ENCODE peak calls at places on chromosome 1, in ten cellular contexts. B is ovary, Z is A549, V is K562, N is transverse colon, E is tibial nerve, X is suprapubic skin, C is sigmoid colon, K is H1, P is stomach. U is an unnamed sample.

GRCh38 chr1:26388791-26389445 is 16.4 kb upstream of the ZNF683 start:
- DNase-seq in B (no peak), Z (no peak), V (no peak), N (no peak), E (no peak), X (no peak), C (no peak), K (no peak), P (no peak), U (no peak)

GRCh38 chr1:172449585-172450523 is 6.0 kb upstream of the PIGC start:
- DNase-seq in B (peak; percentile 28), Z (peak; percentile 70), V (peak; percentile 83), N (peak; percentile 58), E (peak; percentile 39), X (no peak), C (peak; percentile 74), K (peak; percentile 36), P (peak; percentile 62), U (no peak)

GRCh38 chr1:95888877-95889799 is 655.1 kb downstream of the RWDD3 start:
- DNase-seq in B (no peak), Z (no peak), V (no peak), N (no peak), E (no peak), X (no peak), C (no peak), K (no peak), P (no peak), U (no peak)

GRCh38 chr1:41837691-41838090 is 81.0 kb downstream of the HIVEP3 start:
- DNase-seq in B (no peak), Z (no peak), V (no peak), N (no peak), E (no peak), X (no peak), C (no peak), K (no peak), P (no peak), U (no peak)

GRCh38 chr1:229309684-229310083 is 33.2 kb downstream of the CCSAP start:
- DNase-seq in B (no peak), Z (no peak), V (no peak), N (no peak), E (no peak), X (no peak), C (no peak), K (no peak), P (no peak), U (no peak)

GRCh38 chr1:3543076-3544049 is 67.9 kb downstream of the MEGF6 start:
- DNase-seq in B (no peak), Z (peak; percentile 59), V (no peak), N (peak; percentile 22), E (peak; percentile 21), X (no peak), C (peak; percentile 82), K (no peak), P (no peak), U (no peak)

GRCh38 chr1:24142546-24143431 is at the start of gene IL22RA1:
- DNase-seq in B (no peak), Z (peak; percentile 40), V (no peak), N (peak; percentile 84), E (no peak), X (no peak), C (peak; percentile 61), K (no peak), P (peak; percentile 62), U (no peak)

GRCh38 chr1:197521118-197521739 is 253.2 kb downstream of the CRB1 start:
- DNase-seq in B (no peak), Z (peak; percentile 26), V (peak; percentile 48), N (no peak), E (peak; percentile 54), X (no peak), C (no peak), K (no peak), P (no peak), U (no peak)

GRCh38 chr1:111735858-111736544 is 3.2 kb downstream of the INKA2 start:
- DNase-seq in B (peak; percentile 54), Z (no peak), V (no peak), N (no peak), E (no peak), X (no peak), C (no peak), K (no peak), P (no peak), U (no peak)
- TF ChIP-seq EP300 in B (no peak), Z (no peak), V (no peak), N (no peak), E (no peak), X (no peak), C (no peak), K (no peak), P (no peak), U (no peak)

DNA sequence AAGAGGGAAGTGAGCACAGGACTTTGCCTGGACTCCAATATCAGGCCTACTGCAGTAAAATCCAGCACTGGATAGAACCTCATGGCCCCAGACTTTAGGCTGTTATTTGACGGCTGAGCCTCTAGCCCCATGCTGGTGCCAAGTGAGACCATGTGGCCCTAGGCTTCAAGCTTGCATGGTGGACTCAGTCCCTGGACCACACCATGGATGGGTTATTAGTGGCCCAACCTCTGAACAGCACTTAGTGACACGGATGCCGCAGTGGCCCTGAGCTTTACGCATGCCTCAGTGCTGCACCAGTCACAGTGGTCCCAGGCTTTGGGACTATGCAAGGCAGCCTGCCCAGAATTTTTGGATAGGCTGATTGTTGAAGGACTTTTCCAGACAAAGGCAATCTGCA is 13.0 kb downstream of the IFI44L start:
- DNase-seq in B (no peak), Z (no peak), V (no peak), N (no peak), E (no peak), X (no peak), C (no peak), K (no peak), P (no peak), U (no peak)
- TF ChIP-seq POLR2A in B (no peak), Z (no peak), V (no peak), N (no peak), E (no peak), X (no peak), C (no peak), K (no peak), P (no peak), U (no peak)

GRCh38 chr1:59549903-59550302 is 253.0 kb downstream of the FGGY start:
- DNase-seq in B (no peak), Z (no peak), V (no peak), N (peak; percentile 18), E (peak; percentile 60), X (peak; percentile 84), C (peak; percentile 71), K (no peak), P (no peak), U (no peak)

GRCh38 chr1:59552001-59552400 is 255.1 kb downstream of the FGGY start:
- DNase-seq in B (no peak), Z (no peak), V (no peak), N (no peak), E (no peak), X (no peak), C (no peak), K (no peak), P (no peak), U (no peak)

GRCh38 chr1:59545830-59546229 is 248.9 kb downstream of the FGGY start:
- DNase-seq in B (no peak), Z (no peak), V (no peak), N (no peak), E (no peak), X (no peak), C (no peak), K (no peak), P (no peak), U (no peak)

GRCh38 chr1:59553381-59553780 is 256.5 kb downstream of the FGGY start:
- DNase-seq in B (no peak), Z (no peak), V (no peak), N (no peak), E (no peak), X (no peak), C (no peak), K (no peak), P (no peak), U (no peak)

GRCh38 chr1:59549067-59549837 is 252.4 kb downstream of the FGGY start:
- DNase-seq in B (no peak), Z (no peak), V (no peak), N (no peak), E (no peak), X (no peak), C (no peak), K (no peak), P (no peak), U (no peak)
- H3K4me3 ChIP-seq in B (no peak overlapping the region), Z (no peak overlapping the region), V (no peak overlapping the region), N (no peak overlapping the region), E (no peak overlapping the region), X (no peak overlapping the region), C (no peak overlapping the region), K (no peak overlapping the region), P (no peak overlapping the region), U (no peak overlapping the region)

GRCh38 chr1:153945131-153945794 is 1.3 kb downstream of the DENND4B start:
- DNase-seq in B (peak; percentile 59), Z (no peak), V (peak; percentile 77), N (peak; percentile 65), E (peak; percentile 48), X (no peak), C (peak; percentile 77), K (no peak), P (peak; percentile 51), U (no peak)
- TF ChIP-seq EP300 in B (no peak), Z (no peak), V (no peak), N (no peak), E (no peak), X (no peak), C (no peak), K (no peak), P (no peak), U (no peak)

DNA sequence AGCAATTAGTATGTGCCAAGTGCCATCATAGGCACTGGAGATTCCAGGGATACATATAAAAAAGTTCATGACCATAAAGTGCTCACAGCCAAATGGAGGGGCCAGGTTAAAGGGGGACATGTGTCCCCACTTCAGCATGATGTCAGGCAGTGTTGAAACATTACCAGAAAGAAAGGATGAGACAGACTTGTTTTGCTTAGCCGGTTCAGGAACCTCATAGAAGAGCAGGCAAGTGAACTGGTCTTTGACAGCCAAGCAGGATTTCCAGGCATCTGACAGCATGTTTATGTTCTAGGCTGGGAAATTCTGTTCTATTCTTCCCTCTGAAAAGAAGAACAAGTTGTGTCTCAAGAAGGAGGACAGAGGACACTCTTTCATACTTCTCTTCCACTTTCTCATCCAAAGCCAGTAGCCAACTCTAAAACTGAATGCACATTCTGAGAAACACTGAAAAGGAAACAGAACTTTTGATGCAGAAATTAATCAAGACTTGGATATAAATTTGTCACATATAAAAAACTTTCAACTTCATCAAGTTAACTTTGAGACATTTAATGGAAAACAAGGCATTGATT is 39.7 kb downstream of the GLUL start:
- DNase-seq in B (no peak), Z (no peak), V (no peak), N (no peak), E (no peak), X (peak; percentile 6), C (no peak), K (no peak), P (no peak), U (no peak)
- TF ChIP-seq POLR2A in B (no peak), Z (no peak), V (no peak), N (no peak), E (no peak), X (no peak), C (no peak), K (no peak), P (no peak), U (no peak)

GRCh38 chr1:46465981-46466476 is 23.6 kb upstream of the DMBX1 start:
- DNase-seq in B (no peak), Z (no peak), V (no peak), N (no peak), E (no peak), X (no peak), C (no peak), K (no peak), P (no peak), U (no peak)
- H3K4me3 ChIP-seq in B (peak overlapping the region; percentile 45), Z (peak overlapping the region; percentile 64), V (no peak overlapping the region), N (peak overlapping the region; percentile 67), E (peak overlapping the region; percentile 43), X (peak overlapping the region; percentile 69), C (peak overlapping the region; percentile 64), K (peak overlapping the region; percentile 69), P (peak overlapping the region; percentile 75), U (peak overlapping the region; percentile 70)

U was measured in esophagus muscularis mucosa.